ENCODE peak calls at places on chromosomes 2 and 18, in nine cellular contexts. A is left colon; P is mesendoderm; J is A172; O is amniotic stem cell; N is stimulated activated CD8-positive, alpha-beta memory T cell treated with anti-CD3 and anti-CD28 coated beads, Interleukin-7, amount 100 ng/mL, for 4 hours; F is aorta; E is H4; L is GM23338. S is an unnamed sample.

GRCh38 chr2:177724398-177725287 is 332.1 kb downstream of the AGPS start:
- DNase-seq in E (peak; percentile 47), N (no peak), P (peak; percentile 60), A (peak; percentile 51), F (peak; percentile 55), J (peak; percentile 49), L (peak; percentile 77), O (peak; percentile 16), S (peak; percentile 72)

GRCh38 chr2:14285812-14286211 is 346.7 kb upstream of the LRATD1 start:
- DNase-seq in L (no peak), F (no peak), J (no peak), A (no peak), N (no peak), O (no peak), E (no peak), P (no peak), S (no peak)

GRCh38 chr2:13015941-13016340 is 299.2 kb downstream of the TRIB2 start:
- DNase-seq in L (no peak), N (no peak), F (no peak), J (no peak), A (no peak), O (no peak), P (peak; percentile 53), E (no peak), S (no peak)

GRCh38 chr2:208128136-208128535 is 1.5 kb downstream of the CRYGC start:
- DNase-seq in E (no peak), N (no peak), L (no peak), O (no peak), P (no peak), J (no peak), F (no peak), A (no peak), S (no peak)

GRCh38 chr2:130169896-130170295 is 11.5 kb downstream of the SMPD4 start:
- DNase-seq in O (no peak), N (no peak), A (no peak), P (no peak), F (no peak), J (no peak), E (no peak), L (no peak), S (no peak)

GRCh38 chr2:75174981-75175380 is 24.3 kb downstream of the TACR1 start:
- DNase-seq in N (no peak), L (no peak), P (no peak), J (no peak), F (no peak), A (no peak), O (no peak), E (no peak), S (no peak)

GRCh38 chr2:10844083-10844482 is 31.5 kb upstream of the PDIA6 start:
- DNase-seq in N (no peak), L (peak; percentile 90), P (peak; percentile 86), F (no peak), J (peak; percentile 89), O (peak; percentile 43), E (peak; percentile 49), A (peak; percentile 91), S (peak; percentile 78)

GRCh38 chr2:151306621-151307020 is 17.2 kb upstream of the NMI start:
- DNase-seq in F (no peak), P (no peak), O (peak; percentile 30), J (peak; percentile 82), L (no peak), E (peak; percentile 30), N (no peak), A (no peak), S (peak; percentile 88)

GRCh38 chr18:33577688-33578370 is at the start of gene ASXL3:
- DNase-seq in L (peak; percentile 67), J (no peak), O (no peak), E (peak; percentile 14), A (peak; percentile 63), P (peak; percentile 16), N (no peak), F (peak; percentile 60), S (peak; percentile 20)

GRCh38 chr2:136137982-136138381 is 20.0 kb upstream of the CXCR4 start:
- DNase-seq in O (no peak), A (no peak), E (no peak), N (no peak), F (no peak), J (no peak), L (no peak), P (no peak), S (no peak)